ENCODE peak calls at places on chromosome 10, in five cellular contexts. W is A549, Y is body of pancreas, V is uterus, U is IMR-90. L is an unnamed sample.

GRCh38 chr10:92407305-92408016 is 116.5 kb downstream of the MARCHF5 start:
- DNase-seq in W (peak; percentile 13), Y (no peak), V (no peak), U (no peak), L (no peak)

GRCh38 chr10:22823109-22823508 is 104.7 kb upstream of the ARMC3 start:
- DNase-seq in W (peak; percentile 65), Y (no peak), V (no peak), U (peak; percentile 85), L (no peak)

GRCh38 chr10:33381897-33382578 is 47.6 kb upstream of the NRP1 start:
- DNase-seq in W (no peak), Y (no peak), V (peak; percentile 26), U (peak; percentile 86), L (no peak)

GRCh38 chr10:96992721-96993120 is 160.6 kb downstream of the LCOR start:
- DNase-seq in W (no peak), Y (no peak), V (no peak), U (no peak), L (no peak)

GRCh38 chr10:99966306-99966705 is 43.4 kb downstream of the DNMBP start:
- DNase-seq in W (peak; percentile 72), Y (no peak), V (no peak), U (peak; percentile 78), L (no peak)

GRCh38 chr10:88347597-88348304 is 235.4 kb downstream of the RNLS start:
- DNase-seq in W (no peak), Y (no peak), V (peak; percentile 21), U (no peak), L (no peak)

GRCh38 chr10:113854757-113855626 is 531 bp downstream of the NHLRC2 start:
- DNase-seq in W (peak; percentile 62), Y (peak; percentile 49), V (peak; percentile 57), U (peak; percentile 28), L (no peak)

GRCh38 chr10:13698217-13698616 is 111.5 kb downstream of the PRPF18 start:
- DNase-seq in W (no peak), Y (no peak), V (no peak), U (no peak), L (no peak)

GRCh38 chr10:55065185-55065584 is 264.2 kb upstream of the PCDH15 start:
- DNase-seq in W (no peak), Y (no peak), V (no peak), U (no peak), L (no peak)

GRCh38 chr10:97574374-97575100 is 2.0 kb downstream of the ANKRD2 start:
- DNase-seq in W (peak; percentile 98), Y (peak; percentile 79), V (no peak), U (peak; percentile 42), L (no peak)

GRCh38 chr10:49518982-49519578 is 19.8 kb downstream of the ERCC6 start:
- DNase-seq in W (peak; percentile 50), Y (peak; percentile 32), V (no peak), U (peak; percentile 54), L (no peak)

DNA sequence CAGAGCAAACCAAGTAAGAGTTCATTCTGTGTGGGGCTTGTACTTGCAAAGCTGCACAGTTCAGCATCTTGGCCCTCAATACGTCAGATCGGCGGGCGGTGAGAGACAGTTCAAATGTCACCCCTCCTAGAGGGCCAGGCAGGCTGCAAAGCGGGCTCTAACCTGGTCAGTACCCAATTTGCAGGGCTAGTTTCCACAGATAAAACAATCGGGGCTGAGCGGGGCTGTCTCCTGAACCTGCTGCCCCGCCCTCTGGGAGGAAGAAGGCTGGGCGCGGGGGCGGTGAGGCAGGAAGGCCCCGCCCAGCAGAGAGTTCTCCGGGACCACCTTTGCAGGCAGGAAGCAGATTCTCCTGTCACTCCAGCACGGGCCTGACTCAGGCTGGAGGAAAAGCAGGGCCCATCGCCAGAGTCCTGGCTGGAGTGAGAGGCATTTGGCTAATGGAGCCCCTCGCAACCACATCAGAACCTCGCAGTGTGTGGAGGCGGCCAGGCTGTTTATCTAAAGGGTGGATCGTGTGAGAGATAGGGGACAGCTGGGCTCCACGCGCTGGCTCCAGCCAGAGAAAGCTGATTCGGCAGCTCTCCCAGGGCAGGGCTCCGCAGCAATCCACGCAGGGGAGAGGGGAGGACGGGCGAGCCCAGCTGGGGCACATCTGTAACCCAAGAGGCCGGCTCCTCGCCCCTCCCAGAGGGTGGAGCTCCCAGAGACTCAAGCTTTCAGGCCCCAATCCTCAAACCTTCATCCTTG is 83.1 kb downstream of the SH3PXD2A start:
- DNase-seq in W (peak; percentile 36), Y (peak; percentile 49), V (peak; percentile 90), U (peak; percentile 98), L (peak; percentile 95)
- H3K27ac ChIP-seq in W (peak overlapping the region; percentile 70), Y (no peak overlapping the region), V (peak overlapping the region; percentile 84), U (peak overlapping the region; percentile 26), L (peak overlapping the region; percentile 83)

DNA sequence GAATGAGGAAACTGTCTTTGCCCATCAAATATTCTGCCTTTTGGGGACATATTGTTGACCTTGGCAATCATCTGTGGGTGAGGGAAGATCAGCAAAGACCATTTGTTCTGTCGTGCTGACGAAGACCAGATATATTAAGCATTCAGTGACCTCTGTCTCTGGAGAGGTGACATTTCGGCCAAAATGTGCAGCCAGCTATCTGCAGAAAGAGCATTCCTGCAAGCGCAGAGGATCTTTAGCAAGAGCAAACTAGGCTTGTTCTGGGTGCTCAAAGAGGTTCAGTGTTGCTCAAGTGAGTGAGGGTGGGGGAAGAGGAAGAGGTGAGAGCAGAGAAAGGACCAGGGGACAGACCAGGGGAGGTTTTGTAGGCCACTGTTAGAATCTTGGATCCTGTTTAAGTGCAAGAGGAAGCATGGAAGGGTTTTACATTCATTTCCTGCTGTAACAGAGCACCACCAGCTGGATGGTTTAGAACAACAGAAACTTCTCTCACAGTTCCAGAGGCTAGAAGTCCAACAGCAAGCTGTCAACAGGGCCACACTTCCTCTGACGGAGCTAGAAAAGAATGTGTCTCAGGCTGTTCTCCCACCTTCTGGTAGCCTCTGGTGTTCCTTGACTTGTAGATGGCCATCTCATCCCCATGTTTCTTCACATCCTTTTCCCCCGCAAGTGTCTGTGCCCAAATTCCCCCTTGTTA is 11.2 kb downstream of the C10orf120 start:
- DNase-seq in W (peak; percentile 11), Y (peak; percentile 27), V (no peak), U (no peak), L (no peak)
- H3K27ac ChIP-seq in W (no peak overlapping the region), Y (peak overlapping the region; percentile 57), V (no peak overlapping the region), U (no peak overlapping the region), L (no peak overlapping the region)

GRCh38 chr10:86446987-86447386 is 74.6 kb downstream of the WAPL start:
- DNase-seq in W (no peak), Y (no peak), V (no peak), U (peak; percentile 43), L (no peak)

GRCh38 chr10:86443069-86443468 is 76.5 kb upstream of the GRID1 start:
- DNase-seq in W (peak; percentile 62), Y (no peak), V (no peak), U (peak; percentile 82), L (no peak)

GRCh38 chr10:86446424-86446823 is 75.2 kb downstream of the WAPL start:
- DNase-seq in W (no peak), Y (no peak), V (no peak), U (peak; percentile 8), L (no peak)

GRCh38 chr10:86440874-86441838 is 74.6 kb upstream of the GRID1 start:
- DNase-seq in W (peak; percentile 94), Y (no peak), V (no peak), U (peak; percentile 91), L (no peak)

GRCh38 chr10:86443936-86444335 is 77.3 kb upstream of the GRID1 start:
- DNase-seq in W (peak; percentile 44), Y (no peak), V (no peak), U (peak; percentile 52), L (no peak)
- H3K27ac ChIP-seq in W (peak overlapping the region; percentile 87), Y (no peak overlapping the region), V (no peak overlapping the region), U (no peak overlapping the region), L (no peak overlapping the region)

DNA sequence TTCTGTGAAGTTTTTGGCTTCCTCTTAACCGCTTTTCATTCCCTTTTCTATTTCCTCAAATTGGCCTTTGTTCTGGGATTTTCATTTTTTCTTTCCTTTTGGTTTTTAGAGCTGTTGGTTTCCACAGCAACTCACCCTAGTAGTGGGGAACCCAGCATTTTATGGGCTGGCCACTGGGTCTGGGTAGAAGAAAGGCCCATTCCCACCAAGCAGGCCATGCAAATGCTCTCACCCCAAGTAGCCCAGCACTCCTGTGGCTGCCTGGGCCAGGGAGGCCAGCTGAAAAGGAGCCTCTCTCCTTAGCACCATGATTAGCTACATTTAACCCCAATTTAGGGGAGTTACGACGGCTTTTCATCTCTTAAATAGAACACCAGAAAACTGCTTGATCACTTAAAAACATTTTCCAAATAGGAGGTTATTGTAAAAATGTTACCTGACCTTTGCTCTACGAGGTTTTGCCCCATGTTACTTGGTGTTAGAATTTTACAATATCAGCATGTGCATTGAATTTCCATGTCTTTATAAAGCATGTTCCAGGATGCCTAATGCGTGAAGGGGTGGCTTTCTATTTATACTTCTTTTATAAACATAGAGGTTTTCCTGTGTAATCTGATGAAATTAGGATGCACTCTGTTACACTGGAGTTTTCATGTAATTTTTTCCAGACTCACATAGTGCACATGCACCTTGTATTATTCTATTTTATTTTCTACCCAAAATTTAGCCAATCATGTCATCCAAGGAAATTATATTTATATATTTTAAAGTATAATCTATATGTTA is 75.4 kb downstream of the FAM171A1 start:
- DNase-seq in W (no peak), Y (no peak), V (no peak), U (no peak), L (no peak)
- H3K27ac ChIP-seq in W (no peak overlapping the region), Y (no peak overlapping the region), V (no peak overlapping the region), U (no peak overlapping the region), L (no peak overlapping the region)

DNA sequence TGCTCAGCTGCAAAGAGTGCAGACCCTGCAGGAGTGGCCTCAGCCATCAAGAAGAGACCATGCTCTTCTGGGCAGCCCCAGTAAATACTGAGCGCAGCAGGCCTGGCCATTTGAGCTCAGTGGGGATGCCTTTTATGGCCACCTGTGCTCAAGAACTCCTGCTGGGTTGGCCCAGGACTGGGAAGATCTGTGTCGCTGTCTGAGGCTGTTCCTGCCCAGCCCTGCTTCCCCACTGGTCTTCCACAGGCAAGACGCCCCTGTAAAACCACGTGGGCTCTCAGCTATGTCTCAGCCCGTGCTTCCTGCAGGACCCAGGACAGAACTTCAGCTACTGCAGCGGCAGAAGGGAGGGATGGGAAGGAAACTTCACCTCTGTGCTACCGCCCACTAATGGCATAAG is 10.5 kb upstream of the PPIF start:
- DNase-seq in W (no peak), Y (no peak), V (no peak), U (no peak), L (no peak)
- H3K27ac ChIP-seq in W (no peak overlapping the region), Y (no peak overlapping the region), V (no peak overlapping the region), U (no peak overlapping the region), L (no peak overlapping the region)

GRCh38 chr10:30437039-30437781 is 3.2 kb downstream of the MAP3K8 start:
- DNase-seq in W (peak; percentile 58), Y (no peak), V (no peak), U (peak; percentile 75), L (no peak)
- H3K27ac ChIP-seq in W (peak overlapping the region; percentile 91), Y (no peak overlapping the region), V (peak overlapping the region; percentile 99), U (peak overlapping the region; percentile 67), L (peak overlapping the region; percentile 98)

DNA sequence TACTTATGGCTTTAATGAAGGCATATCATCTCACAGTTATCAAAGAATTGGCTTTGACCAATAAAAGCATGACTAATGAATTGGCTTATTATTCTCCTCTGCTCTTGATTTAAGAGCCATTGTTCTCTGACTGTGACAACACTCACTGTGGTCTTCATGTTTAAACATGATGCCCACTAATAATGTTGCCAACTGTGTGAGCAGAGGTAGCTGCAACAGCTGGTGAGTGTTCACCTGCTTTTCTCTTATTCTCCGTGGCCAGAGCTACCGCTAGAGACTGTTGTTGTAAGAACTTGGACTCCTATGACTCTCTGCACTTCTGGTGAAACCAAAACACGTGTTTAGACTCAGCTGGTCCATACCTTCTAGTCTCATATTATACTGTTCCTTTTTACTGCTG is 335.9 kb downstream of the XPNPEP1 start:
- DNase-seq in W (no peak), Y (no peak), V (no peak), U (no peak), L (no peak)
- H3K27ac ChIP-seq in W (no peak overlapping the region), Y (no peak overlapping the region), V (no peak overlapping the region), U (no peak overlapping the region), L (no peak overlapping the region)

GRCh38 chr10:36172054-36172531 is 530.0 kb upstream of the FZD8 start:
- DNase-seq in W (no peak), Y (no peak), V (no peak), U (peak; percentile 71), L (no peak)
- H3K27ac ChIP-seq in W (peak overlapping the region; percentile 71), Y (no peak overlapping the region), V (no peak overlapping the region), U (peak overlapping the region; percentile 60), L (no peak overlapping the region)

L was measured in vagina.